ENCODE peak calls at places on chromosomes 7 and 10, in nine cellular contexts. J, Z, E, Q, T, D, W, N and Y are unnamed samples.

GRCh38 chr7:79245623-79246249 is 207.7 kb downstream of the MAGI2 start:
- DNase-seq in Z (no peak), W (no peak), E (peak; percentile 6), D (no peak), N (peak; percentile 6), J (no peak), Q (no peak), T (no peak), Y (no peak)

GRCh38 chr10:35369049-35369760 is 32.9 kb downstream of the CCNY start:
- DNase-seq in J (no peak), W (no peak), T (peak; percentile 36), N (no peak), Q (no peak), D (no peak), Z (no peak), E (no peak), Y (no peak)

GRCh38 chr7:50534690-50535290 is 30.4 kb downstream of the DDC start:
- DNase-seq in Z (no peak), T (peak; percentile 100), Q (peak; percentile 95), N (peak; percentile 98), D (no peak), E (peak; percentile 98), W (peak; percentile 99), J (no peak), Y (no peak)

GRCh38 chr10:31838065-31838464 is 90.6 kb downstream of the ARHGAP12 start:
- DNase-seq in D (no peak), E (no peak), W (no peak), N (no peak), Q (no peak), Z (no peak), J (no peak), T (no peak), Y (no peak)

GRCh38 chr7:91126762-91127161 is 137.5 kb upstream of the FZD1 start:
- DNase-seq in Z (no peak), N (no peak), W (no peak), J (no peak), T (no peak), E (no peak), D (no peak), Q (no peak), Y (no peak)

GRCh38 chr10:28555358-28555757 is 22.4 kb downstream of the WAC start:
- DNase-seq in Q (no peak), N (no peak), D (no peak), Z (no peak), W (no peak), J (no peak), T (no peak), E (no peak), Y (no peak)

GRCh38 chr10:117165557-117166419 is 27.7 kb upstream of the VAX1 start:
- DNase-seq in W (peak; percentile 36), N (peak; percentile 63), D (no peak), Q (peak; percentile 33), T (peak; percentile 33), Z (no peak), J (no peak), E (peak; percentile 58), Y (no peak)

GRCh38 chr10:128615154-128615553 is 488.9 kb upstream of the MKI67 start:
- DNase-seq in Q (no peak), N (no peak), T (no peak), E (no peak), Z (no peak), W (no peak), J (no peak), D (no peak), Y (no peak)

GRCh38 chr7:42175834-42176745 is 60.9 kb downstream of the GLI3 start:
- DNase-seq in T (no peak), Z (no peak), J (no peak), N (peak; percentile 46), Q (no peak), W (peak; percentile 69), D (no peak), E (no peak), Y (no peak)

GRCh38 chr10:49601857-49602256 is 8.3 kb upstream of the SLC18A3 start:
- DNase-seq in J (no peak), W (peak; percentile 84), Z (no peak), Q (no peak), N (peak; percentile 87), T (peak; percentile 9), E (no peak), D (no peak), Y (no peak)

GRCh38 chr10:2143213-2143882 is 406.0 kb upstream of the ADARB2 start:
- DNase-seq in W (no peak), N (no peak), Q (no peak), D (no peak), J (no peak), E (no peak), T (no peak), Z (no peak), Y (no peak)

GRCh38 chr7:55589905-55590304 is 17.6 kb upstream of the VOPP1 start:
- DNase-seq in D (no peak), Q (no peak), E (no peak), W (no peak), T (no peak), N (no peak), J (no peak), Z (no peak), Y (no peak)

GRCh38 chr10:31749981-31750850 is 178.4 kb downstream of the ARHGAP12 start:
- DNase-seq in J (no peak), Q (no peak), E (peak; percentile 48), W (no peak), D (peak; percentile 48), N (no peak), T (no peak), Z (no peak), Y (no peak)

GRCh38 chr10:28036587-28036986 is 37.7 kb upstream of the ODAD2 start:
- DNase-seq in T (peak; percentile 80), W (no peak), E (no peak), J (no peak), D (no peak), Q (no peak), Z (no peak), N (peak; percentile 43), Y (no peak)

GRCh38 chr10:3096149-3096548 is 28.8 kb downstream of the PFKP start:
- DNase-seq in T (no peak), E (peak; percentile 25), D (no peak), N (peak; percentile 33), Q (no peak), J (no peak), W (no peak), Z (no peak), Y (no peak)

GRCh38 chr10:108031505-108031904 is 867.0 kb upstream of the SORCS1 start:
- DNase-seq in W (no peak), D (no peak), Q (no peak), Z (no peak), N (no peak), E (no peak), J (no peak), T (no peak), Y (no peak)

GRCh38 chr7:105210721-105211205 is 178.0 kb downstream of the SRPK2 start:
- DNase-seq in J (no peak), N (no peak), E (peak; percentile 58), Z (no peak), W (no peak), T (no peak), D (no peak), Q (no peak), Y (no peak)

GRCh38 chr7:28269700-28270361 is 89.2 kb upstream of the JAZF1 start:
- DNase-seq in W (peak; percentile 39), Z (peak; percentile 64), T (no peak), D (no peak), J (no peak), Q (no peak), N (no peak), E (no peak), Y (no peak)

DNA sequence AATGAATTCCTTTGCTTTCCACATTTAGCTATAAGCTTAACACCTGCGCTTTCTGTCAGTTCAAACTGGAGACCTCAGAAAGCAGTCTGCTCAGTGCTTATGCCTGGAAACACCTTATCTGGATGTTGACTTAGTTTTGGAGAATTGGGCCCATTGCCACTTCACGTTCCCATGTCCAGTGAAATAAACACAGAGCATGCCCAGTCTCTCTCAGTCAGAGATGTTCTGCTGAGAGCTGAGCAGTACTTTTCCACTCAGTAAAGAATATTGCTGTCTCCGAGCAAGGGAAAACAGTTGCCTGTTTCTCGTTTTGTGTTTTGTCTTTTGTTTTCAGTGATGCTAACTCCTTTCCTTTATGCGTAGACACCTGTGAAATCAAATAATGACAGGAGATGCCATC is 83.2 kb upstream of the PRR15 start:
- DNase-seq in W (no peak), N (no peak), Q (no peak), T (no peak), J (no peak), D (no peak), E (peak; percentile 31), Z (no peak), Y (no peak)
- H3K4me3 ChIP-seq in W (no peak overlapping the region), N (no peak overlapping the region), Q (no peak overlapping the region), T (no peak overlapping the region), J (no peak overlapping the region), D (no peak overlapping the region), E (no peak overlapping the region), Z (no peak overlapping the region), Y (peak overlapping the region; percentile 51)

GRCh38 chr10:132591166-132591971 is 53.8 kb downstream of the INPP5A start:
- DNase-seq in T (peak; percentile 66), Z (no peak), W (peak; percentile 68), Q (no peak), J (no peak), E (peak; percentile 68), D (no peak), N (peak; percentile 82), Y (peak; percentile 78)
- H3K4me1 ChIP-seq in T (peaks cover 13% of the 10 kb centered on the region), Z (peaks cover 51% of the 10 kb centered on the region), W (peaks cover 18% of the 10 kb centered on the region), Q (peaks cover 8% of the 10 kb centered on the region), J (no peaks in the 10 kb centered on the region), E (peaks cover 25% of the 10 kb centered on the region), D (no peaks in the 10 kb centered on the region), N (peaks cover 39% of the 10 kb centered on the region), Y (peaks cover 77% of the 10 kb centered on the region)

GRCh38 chr10:91144961-91145360 is 75.5 kb upstream of the PCGF5 start:
- DNase-seq in E (peak; percentile 81), Q (no peak), J (no peak), T (no peak), D (no peak), W (peak; percentile 19), N (no peak), Z (no peak), Y (no peak)

GRCh38 chr10:91150631-91151030 is 69.8 kb upstream of the PCGF5 start:
- DNase-seq in T (no peak), Z (no peak), W (no peak), D (no peak), Q (no peak), J (no peak), E (no peak), N (no peak), Y (no peak)

GRCh38 chr10:91146146-91146545 is 74.3 kb upstream of the PCGF5 start:
- DNase-seq in W (no peak), Q (no peak), Z (no peak), J (no peak), T (no peak), E (no peak), N (no peak), D (no peak), Y (no peak)

GRCh38 chr10:91153508-91153907 is 67.0 kb upstream of the PCGF5 start:
- DNase-seq in Z (no peak), J (no peak), D (no peak), Q (no peak), W (no peak), T (no peak), E (no peak), N (no peak), Y (no peak)

GRCh38 chr10:91149550-91149949 is 70.9 kb upstream of the PCGF5 start:
- DNase-seq in W (no peak), Z (no peak), J (no peak), T (no peak), E (no peak), Q (no peak), D (no peak), N (no peak), Y (no peak)
- H3K4me3 ChIP-seq in W (no peak overlapping the region), Z (no peak overlapping the region), J (no peak overlapping the region), T (no peak overlapping the region), E (no peak overlapping the region), Q (no peak overlapping the region), D (no peak overlapping the region), N (no peak overlapping the region), Y (no peak overlapping the region)

GRCh38 chr7:44632196-44632595 is 25.8 kb downstream of the OGDH start:
- DNase-seq in T (no peak), Z (no peak), J (no peak), N (no peak), E (no peak), W (no peak), D (no peak), Q (no peak), Y (no peak)
- H3K4me1 ChIP-seq in T (peaks cover 27% of the 10 kb centered on the region), Z (peaks cover 6% of the 10 kb centered on the region), J (peaks cover 8% of the 10 kb centered on the region), N (peaks cover 46% of the 10 kb centered on the region), E (peaks cover 19% of the 10 kb centered on the region), W (peaks cover 22% of the 10 kb centered on the region), D (no peaks in the 10 kb centered on the region), Q (peaks cover 10% of the 10 kb centered on the region), Y (peaks cover 47% of the 10 kb centered on the region)